ENCODE peak calls at places on chromosomes 11 and 22, in seven cellular contexts. O is psoas muscle; X is tibial nerve; I is A549; M is uterus; N is CD8-positive, alpha-beta T cell; A is kidney. F is an unnamed sample.

GRCh38 chr11:128324051-128324481 is 263.3 kb downstream of the ETS1 start:
- DNase-seq in M (no peak), I (no peak), N (peak; percentile 72), O (no peak), X (no peak), A (no peak), F (no peak)

GRCh38 chr22:44192098-44192810 is 11.5 kb downstream of the PARVG start:
- DNase-seq in O (peak; percentile 56), A (peak; percentile 73), I (no peak), N (peak; percentile 40), X (no peak), M (no peak), F (no peak)

GRCh38 chr22:27668828-27669797 is 132.4 kb downstream of the MN1 start:
- DNase-seq in O (peak; percentile 96), X (no peak), I (peak; percentile 58), N (no peak), A (peak; percentile 79), M (no peak), F (no peak)

GRCh38 chr11:116535954-116536353 is 236.8 kb downstream of the BUD13 start:
- DNase-seq in A (no peak), I (no peak), M (no peak), N (no peak), O (no peak), X (no peak), F (no peak)

GRCh38 chr11:73200256-73200655 is 17.8 kb upstream of the P2RY2 start:
- DNase-seq in O (peak; percentile 26), I (no peak), N (no peak), A (no peak), X (no peak), M (no peak), F (no peak)

GRCh38 chr11:125335101-125335500 is 161.0 kb downstream of the FEZ1 start:
- DNase-seq in I (no peak), A (no peak), O (no peak), N (no peak), M (peak; percentile 38), X (no peak), F (no peak)

GRCh38 chr22:50613291-50613981 is 12.8 kb downstream of the MAPK8IP2 start:
- DNase-seq in N (no peak), M (no peak), X (no peak), I (no peak), O (peak; percentile 73), A (no peak), F (no peak)

GRCh38 chr11:46281374-46281831 is 3.9 kb downstream of the CREB3L1 start:
- DNase-seq in O (no peak), I (no peak), A (peak; percentile 64), N (no peak), X (no peak), M (peak; percentile 61), F (no peak)

GRCh38 chr11:133618500-133618899 is 86.2 kb upstream of the OPCML start:
- DNase-seq in X (no peak), A (no peak), N (no peak), I (no peak), M (no peak), O (no peak), F (no peak)

GRCh38 chr22:49555526-49555925 is 272.1 kb downstream of the BRD1 start:
- DNase-seq in X (peak; percentile 10), I (no peak), O (no peak), A (peak; percentile 51), N (no peak), M (no peak), F (no peak)

GRCh38 chr11:33448461-33449130 is 191.4 kb downstream of the HIPK3 start:
- DNase-seq in I (no peak), M (no peak), N (no peak), O (no peak), X (no peak), A (no peak), F (no peak)

GRCh38 chr11:8899119-8899753 is 11.8 kb upstream of the AKIP1 start:
- DNase-seq in M (no peak), I (no peak), O (no peak), A (no peak), X (no peak), N (no peak), F (no peak)

GRCh38 chr11:75562836-75563484 is 907 bp downstream of the SERPINH1 start:
- DNase-seq in A (no peak), N (no peak), O (peak; percentile 66), X (no peak), I (no peak), M (no peak), F (no peak)

GRCh38 chr11:75563978-75564552 is 2.0 kb downstream of the SERPINH1 start:
- DNase-seq in X (no peak), M (peak; percentile 80), I (no peak), O (peak; percentile 80), A (peak; percentile 87), N (no peak), F (no peak)

GRCh38 chr11:75562048-75562835 is at the start of gene SERPINH1:
- DNase-seq in O (peak; percentile 93), M (peak; percentile 94), N (peak; percentile 42), I (peak; percentile 97), X (peak; percentile 74), A (peak; percentile 97), F (peak; percentile 71)

GRCh38 chr11:75565221-75565814 is 3.3 kb downstream of the SERPINH1 start:
- DNase-seq in N (no peak), A (peak; percentile 89), I (no peak), M (peak; percentile 68), X (no peak), O (peak; percentile 83), F (no peak)

DNA sequence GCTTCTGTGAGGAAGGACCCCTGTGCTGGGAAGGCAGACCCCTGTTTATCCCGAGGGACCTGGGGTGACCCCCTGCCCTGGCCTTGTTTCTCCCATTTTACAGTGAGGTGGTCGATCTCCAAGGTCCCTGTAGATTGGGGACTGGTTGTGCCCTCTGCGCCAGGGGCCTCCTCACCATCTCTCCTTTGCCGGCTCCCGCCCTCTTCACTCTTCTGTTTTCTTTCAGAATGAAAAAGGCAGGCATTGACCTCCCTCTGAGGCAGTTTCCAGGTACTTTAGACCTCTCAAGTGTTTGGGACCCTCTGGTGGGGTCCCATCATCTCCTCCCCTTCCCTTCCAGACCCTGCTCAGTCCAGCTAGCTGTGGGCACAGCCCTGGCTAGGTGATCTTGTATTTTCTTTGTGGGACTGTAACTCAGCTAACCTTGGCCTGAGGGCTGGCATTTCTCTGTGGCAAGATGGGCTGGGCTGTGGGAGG is 1.5 kb downstream of the SERPINH1 start:
- DNase-seq in X (no peak), M (no peak), N (no peak), A (no peak), O (no peak), I (no peak), F (no peak)
- TF ChIP-seq CTCF in X (no peak), M (no peak), N (no peak), A (no peak), O (no peak), I (no peak), F (no peak)

DNA sequence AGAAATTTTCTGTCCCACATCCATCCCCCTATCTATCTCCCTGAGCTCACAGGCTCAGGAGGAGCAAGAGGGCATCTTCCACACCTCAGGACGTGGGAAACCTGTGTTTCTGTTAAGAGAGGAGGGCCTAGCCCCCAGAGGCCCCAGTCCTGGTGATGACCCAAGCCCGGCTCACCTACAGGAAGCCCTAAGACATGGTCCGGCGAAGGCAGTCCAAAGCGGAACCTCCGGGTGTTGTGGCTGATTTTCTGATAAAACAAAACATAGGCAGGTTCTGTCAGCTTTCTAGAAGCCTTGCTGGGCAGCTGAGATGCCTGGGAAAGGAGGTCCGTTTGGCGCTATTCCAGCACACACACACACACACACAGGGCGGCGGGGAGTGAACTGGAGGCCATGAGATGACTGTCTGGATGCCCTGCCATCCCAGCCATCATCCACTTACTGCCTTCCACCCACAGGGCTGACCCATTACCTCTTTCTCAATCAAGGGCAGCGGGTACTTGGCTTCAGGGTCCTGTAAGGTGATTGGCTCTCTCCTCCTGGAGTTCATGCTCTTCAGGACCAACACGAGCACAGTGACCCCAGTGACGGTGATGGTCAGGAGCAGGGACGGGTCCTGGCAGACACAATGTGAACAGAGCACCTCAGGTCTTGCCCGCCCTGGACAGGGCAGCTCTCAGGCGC is 882 bp downstream of the CYB5R2 start:
- DNase-seq in X (no peak), I (no peak), N (no peak), A (no peak), O (no peak), M (no peak), F (no peak)
- H3K4me3 ChIP-seq in X (peak overlapping the region; percentile 62), I (no peak overlapping the region), N (no peak overlapping the region), A (no peak overlapping the region), O (peak overlapping the region; percentile 73), M (peak overlapping the region; percentile 50), F (no peak overlapping the region)

GRCh38 chr11:299951-300735 is 817 bp upstream of the IFITM5 start:
- DNase-seq in M (no peak), I (no peak), O (peak; percentile 47), N (peak; percentile 72), A (peak; percentile 81), X (no peak), F (no peak)
- TF ChIP-seq CTCF in M (peak; percentile 4), I (no peak), O (no peak), N (peak; percentile 48), A (no peak), X (no peak), F (no peak)

GRCh38 chr11:2385156-2386151 is 8.3 kb downstream of the CD81 start:
- DNase-seq in X (no peak), I (no peak), N (peak; percentile 30), O (peak; percentile 48), M (no peak), A (peak; percentile 64), F (no peak)
- H3K4me3 ChIP-seq in X (no peak overlapping the region), I (no peak overlapping the region), N (no peak overlapping the region), O (no peak overlapping the region), M (no peak overlapping the region), A (no peak overlapping the region), F (no peak overlapping the region)

GRCh38 chr11:90919332-90919731 is 696.5 kb upstream of the CHORDC1 start:
- DNase-seq in O (no peak), A (no peak), I (no peak), N (no peak), M (no peak), X (no peak), F (no peak)
- TF ChIP-seq CTCF in O (no peak), A (no peak), I (no peak), N (no peak), M (no peak), X (no peak), F (no peak)

GRCh38 chr11:96567667-96568066 is 177.9 kb downstream of the JRKL start:
- DNase-seq in X (no peak), A (no peak), M (no peak), I (no peak), N (no peak), O (no peak), F (no peak)

GRCh38 chr11:96567193-96567592 is 177.4 kb downstream of the JRKL start:
- DNase-seq in O (no peak), X (no peak), I (no peak), A (no peak), M (no peak), N (no peak), F (no peak)
- H3K4me3 ChIP-seq in O (peak overlapping the region; percentile 42), X (no peak overlapping the region), I (no peak overlapping the region), A (peak overlapping the region; percentile 23), M (no peak overlapping the region), N (no peak overlapping the region), F (no peak overlapping the region)